ENCODE peak calls at places on chromosomes 16 and 17, in ten cellular contexts. F, G, Z, W, A, B, C, D, O and S are unnamed samples.

GRCh38 chr16:15946257-15947044 is 3.0 kb upstream of the ABCC1 start:
- DNase-seq in D (peak), Z (peak), F (peak), G (no peak), W (peak), O (no peak), B (peak), C (peak), A (no peak), S (peak)

GRCh38 chr17:35684046-35684802 is 47.2 kb upstream of the RASL10B start:
- DNase-seq in C (peak), D (peak), G (no peak), B (peak), O (no peak), F (peak), A (no peak), W (no peak), Z (peak), S (peak)

GRCh38 chr17:80953471-80954315 is 37.9 kb upstream of the CHMP6 start:
- DNase-seq in Z (no peak), D (no peak), O (no peak), A (no peak), B (no peak), G (no peak), C (no peak), W (no peak), F (no peak), S (no peak)

GRCh38 chr16:21646721-21647561 is 5.5 kb downstream of the IGSF6 start:
- DNase-seq in W (no peak), O (no peak), A (no peak), C (no peak), F (no peak), D (no peak), B (no peak), G (no peak), Z (no peak), S (no peak)

GRCh38 chr17:81902023-81902652 is at the start of gene NPB:
- DNase-seq in W (no peak), Z (no peak), O (no peak), A (peak), D (peak), C (no peak), B (no peak), G (no peak), F (no peak), S (no peak)

GRCh38 chr17:61414936-61415251 is 15.3 kb downstream of the TBX2 start:
- DNase-seq in A (no peak), C (no peak), Z (no peak), B (no peak), D (no peak), W (no peak), O (no peak), G (no peak), F (no peak), S (no peak)

GRCh38 chr17:50037321-50038107 is 18.4 kb upstream of the ITGA3 start:
- DNase-seq in G (peak), W (no peak), A (no peak), C (peak), B (peak), F (no peak), Z (no peak), O (no peak), D (peak), S (no peak)

GRCh38 chr16:57478396-57479024 is 7.8 kb downstream of the DOK4 start:
- DNase-seq in D (no peak), C (no peak), A (no peak), F (no peak), O (no peak), W (no peak), Z (no peak), G (no peak), B (no peak), S (no peak)

GRCh38 chr16:28309811-28310311 is 17.5 kb downstream of the SBK1 start:
- DNase-seq in F (no peak), G (no peak), D (no peak), W (no peak), O (no peak), B (no peak), A (no peak), Z (no peak), C (no peak), S (no peak)

GRCh38 chr16:4513086-4513860 is 25.3 kb downstream of the CDIP1 start:
- DNase-seq in A (no peak), F (no peak), O (no peak), D (no peak), W (no peak), B (no peak), Z (no peak), G (no peak), C (no peak), S (no peak)

GRCh38 chr16:53094013-53094630 is 39.3 kb downstream of the CHD9 start:
- DNase-seq in A (peak), O (peak), B (peak), G (no peak), F (no peak), W (no peak), D (no peak), Z (no peak), C (no peak), S (no peak)

GRCh38 chr16:26569793-26570192 is 496.9 kb upstream of the C16orf82 start:
- DNase-seq in O (peak), G (no peak), W (no peak), C (no peak), A (no peak), F (no peak), D (peak), B (no peak), Z (no peak), S (no peak)

GRCh38 chr16:1890701-1891035 is 18.7 kb upstream of the MEIOB start:
- DNase-seq in Z (no peak), B (no peak), W (no peak), F (no peak), O (peak), G (no peak), A (peak), D (no peak), C (no peak), S (no peak)

GRCh38 chr17:48642059-48642842 is 16.1 kb upstream of the HOXB9 start:
- DNase-seq in W (no peak), B (no peak), D (no peak), Z (no peak), A (no peak), G (no peak), O (no peak), C (no peak), F (no peak), S (no peak)

GRCh38 chr17:78759203-78759968 is 22.7 kb downstream of the CYTH1 start:
- DNase-seq in Z (no peak), G (no peak), F (no peak), O (peak), D (no peak), A (peak), W (no peak), B (no peak), C (peak), S (no peak)

GRCh38 chr16:85072947-85073346 is 39.3 kb downstream of the CIBAR2 start:
- DNase-seq in W (peak), A (no peak), D (peak), C (peak), O (no peak), G (no peak), F (no peak), Z (peak), B (no peak), S (peak)

GRCh38 chr16:77183137-77183536 is 7.9 kb upstream of the MON1B start:
- DNase-seq in W (no peak), A (no peak), Z (no peak), C (no peak), B (no peak), O (no peak), G (no peak), F (no peak), D (no peak), S (no peak)

GRCh38 chr17:74778960-74779359 is 2.8 kb upstream of the NAT9 start:
- DNase-seq in A (no peak), Z (peak), O (no peak), B (no peak), C (peak), D (peak), W (no peak), G (no peak), F (no peak), S (no peak)

GRCh38 chr17:31251618-31252328 is 45.3 kb downstream of the OMG start:
- DNase-seq in O (no peak), B (no peak), C (no peak), F (no peak), D (no peak), G (no peak), A (no peak), Z (no peak), W (no peak), S (no peak)

GRCh38 chr17:69874220-69874670 is 200.8 kb upstream of the KCNJ16 start:
- DNase-seq in A (no peak), W (peak), B (no peak), F (peak), G (no peak), C (peak), O (no peak), Z (peak), D (peak), S (peak)

GRCh38 chr17:83159204-83160049 is 80.0 kb downstream of the METRNL start:
- DNase-seq in F (no peak), Z (no peak), C (no peak), O (no peak), D (no peak), W (no peak), B (no peak), G (no peak), A (no peak), S (no peak)

GRCh38 chr17:76553163-76553908 is 13.5 kb downstream of the PRCD start:
- DNase-seq in Z (no peak), G (no peak), O (no peak), C (no peak), A (no peak), W (no peak), F (no peak), B (no peak), D (no peak), S (no peak)